ENCODE peak calls at places on chromosomes 12 and 14, in eight cellular contexts. J, O, S, T, V, E, N and F are unnamed samples.

GRCh38 chr14:60652674-60653387 is 3.6 kb upstream of the SIX1 start:
- DNase-seq in J (no peak), O (no peak), S (no peak), T (peak; percentile 92), V (no peak), E (no peak), N (no peak), F (no peak)

GRCh38 chr12:90058721-90059120 is 350.1 kb upstream of the ATP2B1 start:
- DNase-seq in J (no peak), O (peak; percentile 34), S (no peak), T (peak; percentile 55), V (no peak), E (peak; percentile 88), N (peak; percentile 43), F (peak; percentile 73)

GRCh38 chr14:100576091-100577085 is 10.8 kb downstream of the BEGAIN start:
- DNase-seq in J (no peak), O (no peak), S (no peak), T (no peak), V (no peak), E (no peak), N (no peak), F (no peak)

GRCh38 chr12:114168061-114168460 is 201.9 kb upstream of the RBM19 start:
- DNase-seq in J (no peak), O (no peak), S (no peak), T (no peak), V (no peak), E (peak; percentile 45), N (no peak), F (no peak)

GRCh38 chr12:93173178-93173957 is 204.4 kb upstream of the NUDT4 start:
- DNase-seq in J (no peak), O (no peak), S (peak; percentile 90), T (no peak), V (no peak), E (peak; percentile 81), N (no peak), F (no peak)

GRCh38 chr14:96445844-96446710 is 54.1 kb downstream of the AK7 start:
- DNase-seq in J (no peak), O (no peak), S (no peak), T (peak; percentile 24), V (no peak), E (no peak), N (no peak), F (no peak)

GRCh38 chr14:75042040-75042439 is 9.2 kb downstream of the MLH3 start:
- DNase-seq in J (no peak), O (no peak), S (no peak), T (peak; percentile 40), V (no peak), E (peak; percentile 53), N (no peak), F (no peak)

GRCh38 chr12:62711626-62712305 is 223.2 kb downstream of the PPM1H start:
- DNase-seq in J (no peak), O (no peak), S (no peak), T (peak; percentile 77), V (no peak), E (no peak), N (no peak), F (no peak)

GRCh38 chr14:24132061-24132685 is 1.7 kb downstream of the FITM1 start:
- DNase-seq in J (no peak), O (no peak), S (no peak), T (no peak), V (peak; percentile 55), E (no peak), N (no peak), F (no peak)

GRCh38 chr12:117064596-117064995 is 34.6 kb downstream of the TESC start:
- DNase-seq in J (no peak), O (no peak), S (no peak), T (no peak), V (no peak), E (no peak), N (no peak), F (no peak)

GRCh38 chr12:123263196-123263817 is 8.3 kb downstream of the CDK2AP1 start:
- DNase-seq in J (no peak), O (no peak), S (no peak), T (no peak), V (no peak), E (no peak), N (no peak), F (no peak)